ENCODE peak calls at places on chromosomes 13 and 19, in four cellular contexts. One of them, this sample, is unnamed.

GRCh38 chr19:3409346-3410064 is 43.1 kb downstream of the NFIC start:
- DNase-seq in neural crest cell: no peak
- DNase-seq in M059J: no peak
- DNase-seq in iris pigment epithelial cell: no peak
- DNase-seq in this sample: no peak

GRCh38 chr19:49591731-49592485 is 926 bp downstream of the PRR12 start:
- DNase-seq in neural crest cell: peak
- DNase-seq in M059J: peak
- DNase-seq in iris pigment epithelial cell: peak
- DNase-seq in this sample: peak

GRCh38 chr13:82439159-82439904 is 1442.9 kb downstream of the SLITRK1 start:
- DNase-seq in neural crest cell: no peak
- DNase-seq in M059J: no peak
- DNase-seq in iris pigment epithelial cell: no peak
- DNase-seq in this sample: no peak

GRCh38 chr13:35600137-35600536 is 123.6 kb upstream of the MAB21L1 start:
- DNase-seq in neural crest cell: no peak
- DNase-seq in M059J: no peak
- DNase-seq in iris pigment epithelial cell: peak
- DNase-seq in this sample: no peak

GRCh38 chr13:109372666-109373065 is 413.7 kb downstream of the IRS2 start:
- DNase-seq in neural crest cell: no peak
- DNase-seq in M059J: no peak
- DNase-seq in iris pigment epithelial cell: no peak
- DNase-seq in this sample: no peak

GRCh38 chr19:57559008-57559403 is 657 bp downstream of the ZNF550 start:
- DNase-seq in neural crest cell: no peak
- DNase-seq in M059J: peak
- DNase-seq in iris pigment epithelial cell: peak
- DNase-seq in this sample: peak

GRCh38 chr13:113550453-113550852 is 34.1 kb upstream of the TFDP1 start:
- DNase-seq in neural crest cell: no peak
- DNase-seq in M059J: no peak
- DNase-seq in iris pigment epithelial cell: no peak
- DNase-seq in this sample: no peak

GRCh38 chr13:79227418-79227817 is 178.6 kb downstream of the RBM26 start:
- DNase-seq in neural crest cell: no peak
- DNase-seq in M059J: no peak
- DNase-seq in iris pigment epithelial cell: no peak
- DNase-seq in this sample: no peak

GRCh38 chr13:97914537-97914936 is 38.9 kb upstream of the IPO5 start:
- DNase-seq in neural crest cell: no peak
- DNase-seq in M059J: no peak
- DNase-seq in iris pigment epithelial cell: peak
- DNase-seq in this sample: peak

GRCh38 chr19:39238209-39238608 is 6.6 kb downstream of the IFNL3 start:
- DNase-seq in neural crest cell: no peak
- DNase-seq in M059J: no peak
- DNase-seq in iris pigment epithelial cell: no peak
- DNase-seq in this sample: no peak

GRCh38 chr19:18634612-18635290 is 2.1 kb upstream of the KLHL26 start:
- DNase-seq in neural crest cell: no peak
- DNase-seq in M059J: no peak
- DNase-seq in iris pigment epithelial cell: no peak
- DNase-seq in this sample: peak

GRCh38 chr13:113976711-113977684 is 3.1 kb upstream of the C13orf46 start:
- DNase-seq in neural crest cell: no peak
- DNase-seq in M059J: peak
- DNase-seq in iris pigment epithelial cell: peak
- DNase-seq in this sample: peak

GRCh38 chr13:97388385-97388784 is 45.6 kb upstream of the RAP2A start:
- DNase-seq in neural crest cell: no peak
- DNase-seq in M059J: no peak
- DNase-seq in iris pigment epithelial cell: no peak
- DNase-seq in this sample: no peak

GRCh38 chr13:91078093-91078679 is 269.3 kb upstream of the MIR17HG start:
- DNase-seq in neural crest cell: no peak
- DNase-seq in M059J: peak
- DNase-seq in iris pigment epithelial cell: peak
- DNase-seq in this sample: peak

GRCh38 chr19:41705393-41706174 is 2.8 kb upstream of the CEACAM5 start:
- DNase-seq in neural crest cell: no peak
- DNase-seq in M059J: peak
- DNase-seq in iris pigment epithelial cell: peak
- DNase-seq in this sample: no peak

GRCh38 chr13:20769091-20769490 is 4.7 kb downstream of the EEF1AKMT1 start:
- DNase-seq in neural crest cell: no peak
- DNase-seq in M059J: no peak
- DNase-seq in iris pigment epithelial cell: no peak
- DNase-seq in this sample: no peak

GRCh38 chr13:22009500-22009899 is 338.6 kb downstream of the FGF9 start:
- DNase-seq in neural crest cell: no peak
- DNase-seq in M059J: no peak
- DNase-seq in iris pigment epithelial cell: no peak
- DNase-seq in this sample: no peak

GRCh38 chr13:21075303-21076264 is 14.2 kb upstream of the LATS2 start:
- DNase-seq in neural crest cell: peak
- DNase-seq in M059J: no peak
- DNase-seq in iris pigment epithelial cell: peak
- DNase-seq in this sample: peak

GRCh38 chr19:45809643-45810159 is 5.4 kb downstream of the RSPH6A start:
- DNase-seq in neural crest cell: no peak
- DNase-seq in M059J: peak
- DNase-seq in iris pigment epithelial cell: peak
- DNase-seq in this sample: peak

GRCh38 chr13:105202384-105202783 is 1333.1 kb downstream of the EFNB2 start:
- DNase-seq in neural crest cell: no peak
- DNase-seq in M059J: peak
- DNase-seq in iris pigment epithelial cell: peak
- DNase-seq in this sample: peak

GRCh38 chr13:33235078-33235477 is 50.5 kb downstream of the STARD13 start:
- DNase-seq in neural crest cell: no peak
- DNase-seq in M059J: peak
- DNase-seq in iris pigment epithelial cell: peak
- DNase-seq in this sample: peak

GRCh38 chr13:48828962-48829405 is 146.7 kb upstream of the FNDC3A start:
- DNase-seq in neural crest cell: no peak
- DNase-seq in M059J: peak
- DNase-seq in iris pigment epithelial cell: peak
- DNase-seq in this sample: peak